ENCODE peak calls at places on chromosomes 12 and 14, in six cellular contexts. Z is mucosa of descending colon, V is prostate gland, A is neural progenitor cell, Y is tibial nerve, H is lower lobe of right lung. P is an unnamed sample.

GRCh38 chr12:73935817-73936216 is 601.8 kb upstream of the ATXN7L3B start:
- DNase-seq in Z (no peak), H (no peak), A (peak; percentile 25), Y (no peak), V (no peak), P (no peak)

GRCh38 chr14:71140157-71140556 is 232.9 kb downstream of the PCNX1 start:
- DNase-seq in V (no peak), Y (no peak), A (no peak), H (no peak), Z (no peak), P (no peak)

GRCh38 chr14:102221026-102221425 is 81.3 kb downstream of the WDR20 start:
- DNase-seq in Y (no peak), H (no peak), V (no peak), A (no peak), Z (no peak), P (peak; percentile 37)

GRCh38 chr14:61678966-61679365 is 16.3 kb upstream of the HIF1A start:
- DNase-seq in Y (no peak), H (no peak), V (no peak), A (peak; percentile 86), Z (no peak), P (no peak)

GRCh38 chr12:112734859-112735258 is 56.7 kb upstream of the RPH3A start:
- DNase-seq in Y (no peak), A (no peak), H (no peak), Z (no peak), V (no peak), P (no peak)

GRCh38 chr12:15698377-15698867 is 90.8 kb downstream of the EPS8 start:
- DNase-seq in A (peak; percentile 14), H (no peak), Y (no peak), V (no peak), Z (no peak), P (no peak)

GRCh38 chr12:13044002-13044858 is at the start of gene FAM234B:
- DNase-seq in Z (peak; percentile 85), Y (peak; percentile 53), A (peak; percentile 91), V (peak; percentile 63), H (peak; percentile 87), P (peak; percentile 94)

GRCh38 chr14:23861666-23862065 is 91.9 kb upstream of the DHRS4 start:
- DNase-seq in Z (peak; percentile 24), Y (no peak), V (no peak), H (no peak), A (no peak), P (no peak)

GRCh38 chr14:77372304-77372841 is 4.5 kb downstream of the TMED8 start:
- DNase-seq in Y (no peak), H (no peak), V (no peak), A (peak; percentile 69), Z (no peak), P (no peak)

GRCh38 chr12:30882706-30883105 is 43.8 kb upstream of the TSPAN11 start:
- DNase-seq in Y (no peak), V (no peak), H (no peak), A (no peak), Z (no peak), P (no peak)

GRCh38 chr12:92608418-92609091 is 94.2 kb upstream of the PLEKHG7 start:
- DNase-seq in Y (no peak), H (no peak), V (no peak), A (peak; percentile 48), Z (no peak), P (no peak)

GRCh38 chr12:52278530-52278929 is 4.1 kb downstream of the KRT86 start:
- DNase-seq in H (no peak), Y (no peak), V (no peak), A (peak; percentile 15), Z (no peak), P (no peak)

GRCh38 chr12:6554168-6554989 is 1.5 kb downstream of the IFFO1 start:
- DNase-seq in V (peak; percentile 50), Y (peak; percentile 68), A (peak; percentile 93), Z (peak; percentile 80), H (peak; percentile 80), P (no peak)
- TF ChIP-seq CTCF in V (peak; percentile 46), Y (peak; percentile 63), A (peak; percentile 70), Z (peak; percentile 58), H (peak; percentile 61), P (peak; percentile 80)

GRCh38 chr14:29168149-29168548 is 401.6 kb downstream of the FOXG1 start:
- DNase-seq in Y (no peak), A (no peak), H (no peak), Z (no peak), V (no peak), P (no peak)
- TF ChIP-seq CTCF in Y (no peak), A (no peak), H (no peak), Z (no peak), V (no peak), P (no peak)

DNA sequence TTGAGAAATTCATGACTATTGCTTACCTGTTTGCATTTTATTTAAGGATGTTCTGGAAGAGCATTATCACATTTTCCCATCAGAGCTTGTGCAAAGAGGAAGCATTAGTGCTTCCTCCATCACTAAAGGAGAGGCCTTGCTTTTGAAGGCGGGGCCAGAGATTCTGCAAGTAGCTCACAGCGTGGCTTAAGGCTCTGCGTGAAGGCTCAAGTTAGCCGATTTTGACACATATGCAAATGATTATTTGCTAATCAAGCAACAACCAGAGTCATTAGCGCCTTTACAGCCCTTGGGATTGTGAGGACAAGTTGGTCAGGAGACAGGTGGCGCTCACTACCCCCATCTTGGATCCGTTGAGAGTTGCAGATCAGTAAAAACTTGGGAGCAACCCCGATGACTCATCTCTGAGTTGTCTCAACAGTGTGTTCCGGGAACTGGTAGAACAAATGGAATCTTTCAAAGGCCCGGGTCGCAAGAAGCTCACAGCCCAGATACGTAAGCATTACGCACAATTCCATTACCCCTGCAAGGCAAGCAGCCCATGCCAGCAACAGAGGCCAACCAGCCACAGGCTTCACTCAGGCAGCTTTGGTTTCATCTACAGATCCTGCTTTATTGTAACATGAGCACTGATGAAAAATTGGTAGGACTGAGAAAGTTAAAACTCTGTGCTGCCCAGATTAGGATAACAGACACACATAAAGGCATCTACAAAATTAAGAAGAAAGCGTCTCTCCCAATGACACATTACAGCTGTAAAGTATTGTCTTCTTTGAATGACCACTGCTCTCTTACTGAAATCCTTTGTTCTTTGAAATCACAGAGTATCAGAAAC is 34.9 kb upstream of the SPTSSA start:
- DNase-seq in V (peak; percentile 73), H (peak; percentile 48), Z (peak; percentile 64), Y (peak; percentile 69), A (peak; percentile 28), P (no peak)
- TF ChIP-seq CTCF in V (no peak), H (no peak), Z (no peak), Y (no peak), A (peak; percentile 13), P (peak; percentile 55)

DNA sequence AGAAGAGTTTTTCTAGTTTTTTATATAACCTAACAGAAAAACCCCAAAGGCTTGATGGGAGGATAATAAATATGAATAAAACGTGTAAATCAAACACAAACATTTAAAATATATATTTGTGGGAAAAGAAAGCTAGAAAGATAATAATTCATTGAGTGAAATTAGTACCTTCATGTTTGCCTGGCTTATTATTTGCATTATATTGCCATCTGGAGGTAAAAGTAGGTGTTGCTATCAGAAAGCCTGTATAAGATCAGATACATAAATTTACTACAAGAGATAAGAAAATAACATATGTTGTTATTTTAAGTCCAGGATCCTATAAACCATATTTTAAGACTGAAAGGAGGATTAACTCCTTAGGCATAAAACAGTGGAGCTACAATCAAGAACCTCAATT is 77.7 kb downstream of the NTS start:
- DNase-seq in V (no peak), H (no peak), Z (no peak), Y (no peak), A (no peak), P (no peak)
- TF ChIP-seq CTCF in V (peak; percentile 64), H (peak; percentile 20), Z (no peak), Y (no peak), A (peak; percentile 60), P (peak; percentile 80)

DNA sequence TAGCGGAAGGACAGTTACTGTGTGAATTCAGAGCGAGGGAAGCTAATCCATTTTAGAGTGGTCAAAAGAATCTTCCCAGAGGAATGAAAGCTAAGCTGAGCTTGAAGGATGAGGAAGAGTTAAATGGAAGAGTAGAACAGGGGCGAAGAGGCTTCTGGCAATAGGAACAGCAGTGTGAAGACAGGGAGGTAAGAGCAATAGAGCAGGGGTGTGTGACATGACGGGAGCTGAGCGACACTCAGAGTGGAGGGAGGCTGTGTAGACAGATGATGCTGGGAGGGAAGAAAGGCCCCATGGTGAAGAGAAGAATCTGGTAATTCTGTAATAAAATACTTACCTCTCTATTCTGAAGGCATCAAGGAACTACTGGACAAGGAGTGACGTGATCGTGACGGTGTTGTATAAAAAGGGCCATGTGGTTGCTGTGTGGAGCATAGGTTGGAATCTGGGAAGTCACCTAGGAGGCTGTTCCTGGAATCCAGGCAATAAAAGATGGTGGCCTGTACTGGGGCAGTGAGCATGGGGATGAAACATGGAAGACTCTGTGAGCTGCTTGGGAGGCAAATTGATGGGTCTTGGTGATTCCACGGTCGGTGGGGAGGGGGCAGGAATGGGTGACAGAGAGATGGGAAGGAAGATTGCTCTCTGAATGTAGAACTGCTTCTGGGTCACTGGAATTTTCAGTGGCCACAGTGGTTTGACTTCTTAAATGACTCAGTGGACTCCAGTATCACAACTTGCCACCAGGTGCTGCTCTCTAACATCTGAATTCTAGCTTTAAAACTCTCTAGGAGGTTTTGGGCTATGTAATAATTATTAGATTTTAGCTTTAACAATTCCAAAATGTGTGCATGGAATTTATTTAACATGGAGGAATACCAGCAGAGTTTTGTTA is 164.1 kb downstream of the ATP23 start:
- DNase-seq in Z (no peak), H (no peak), Y (no peak), A (no peak), V (no peak), P (no peak)
- TF ChIP-seq CTCF in Z (no peak), H (no peak), Y (no peak), A (peak; percentile 34), V (no peak), P (peak; percentile 68)

DNA sequence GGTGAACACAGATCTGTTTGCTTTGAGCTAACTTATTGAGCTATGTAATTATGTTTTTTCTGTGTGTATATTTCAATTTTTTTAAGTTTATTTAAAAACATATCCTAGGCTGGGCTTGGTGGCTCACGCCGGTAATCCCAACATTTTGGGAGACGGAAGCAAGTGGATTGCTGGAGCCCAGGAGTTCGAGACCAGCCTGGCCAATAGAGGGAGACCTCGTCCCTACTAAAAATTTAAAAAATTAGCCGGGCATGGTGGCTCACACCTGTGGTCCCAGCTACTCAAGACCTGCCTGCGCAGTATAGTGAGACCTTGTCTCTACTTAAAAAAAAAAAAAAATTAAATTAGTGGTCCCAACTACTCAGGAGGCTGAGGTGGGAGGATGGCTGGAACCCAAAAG is 16.2 kb upstream of the RNASE1 start:
- DNase-seq in H (no peak), Y (no peak), A (no peak), V (no peak), Z (peak; percentile 48), P (no peak)
- TF ChIP-seq CTCF in H (no peak), Y (no peak), A (peak; percentile 32), V (peak; percentile 27), Z (no peak), P (peak; percentile 24)

GRCh38 chr14:93736378-93737014 is 51.8 kb downstream of the PRIMA1 start:
- DNase-seq in Y (no peak), Z (no peak), H (no peak), A (peak; percentile 49), V (no peak), P (no peak)
- TF ChIP-seq CTCF in Y (no peak), Z (no peak), H (peak; percentile 10), A (peak; percentile 55), V (peak; percentile 21), P (peak; percentile 49)

P was measured in chondrocyte.